ENCODE peak calls at places on chromosomes 3 and 15, in four cellular contexts. E is esophagus squamous epithelium, W is ovary, A is HCT116. L is an unnamed sample. For H3K27me3, the result is how much of the 10 kb centered on the place peaks cover.

GRCh38 chr3:103002447-103002846 is 567.6 kb downstream of the ZPLD1 start:
- DNase-seq in E (no peak), W (no peak), A (no peak), L (no peak)

GRCh38 chr3:53145109-53146077 is 15.2 kb upstream of the RFT1 start:
- DNase-seq in E (no peak), W (no peak), A (no peak), L (no peak)

GRCh38 chr15:74175271-74176191 is 2.0 kb downstream of the ISLR start:
- DNase-seq in E (no peak), W (peak), A (no peak), L (no peak)

GRCh38 chr3:149954812-149955211 is 15.9 kb downstream of the PFN2 start:
- DNase-seq in E (no peak), W (no peak), A (no peak), L (no peak)

GRCh38 chr3:154378311-154378710 is 51.7 kb downstream of the GPR149 start:
- DNase-seq in E (no peak), W (no peak), A (no peak), L (no peak)

GRCh38 chr15:87267798-87268197 is 988.7 kb downstream of the NTRK3 start:
- DNase-seq in E (no peak), W (no peak), A (no peak), L (peak)

GRCh38 chr3:125165189-125165947 is 47.2 kb downstream of the SLC12A8 start:
- DNase-seq in E (no peak), W (no peak), A (no peak), L (no peak)

GRCh38 chr3:119990888-119991287 is 103.4 kb downstream of the GSK3B start:
- DNase-seq in E (no peak), W (no peak), A (no peak), L (no peak)

GRCh38 chr3:110814170-110815007 is 257.2 kb upstream of the NECTIN3 start:
- DNase-seq in E (no peak), W (no peak), A (peak), L (peak)

GRCh38 chr3:128348805-128349531 is 117.7 kb downstream of the DNAJB8 start:
- DNase-seq in E (no peak), W (no peak), A (no peak), L (no peak)

GRCh38 chr3:63990204-63990603 is 33.1 kb downstream of the PSMD6 start:
- DNase-seq in E (no peak), W (no peak), A (no peak), L (no peak)

GRCh38 chr3:148008591-148008990 is 599.4 kb downstream of the ZIC1 start:
- DNase-seq in E (no peak), W (no peak), A (no peak), L (no peak)

GRCh38 chr3:106635271-106635670 is 742.0 kb upstream of the CCDC54 start:
- DNase-seq in E (no peak), W (no peak), A (no peak), L (peak)

GRCh38 chr3:121883507-121883906 is 10.7 kb upstream of the SLC15A2 start:
- DNase-seq in E (no peak), W (no peak), A (peak), L (no peak)
- TF ChIP-seq CTCF in E (peak), W (no peak), A (peak), L (peak)

DNA sequence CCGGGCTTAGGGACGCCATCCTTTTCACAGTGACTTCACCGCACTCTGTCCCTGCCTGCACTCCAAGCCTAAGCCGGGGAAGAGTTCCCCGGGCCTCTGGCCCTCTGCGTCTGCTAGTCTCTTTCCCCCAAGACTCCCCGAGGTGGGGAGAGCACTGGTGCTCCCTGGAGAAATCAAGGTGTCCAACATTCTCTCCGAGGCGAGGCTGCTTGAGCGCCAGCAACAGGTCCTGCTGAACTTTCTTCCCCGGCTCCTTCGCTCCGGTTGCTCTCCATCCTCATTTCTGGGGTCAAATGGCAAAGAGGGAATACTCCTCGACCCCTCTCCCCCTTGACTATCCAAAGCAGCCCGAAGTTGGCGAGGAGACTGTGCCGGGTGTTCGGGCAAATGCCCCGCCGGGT is 28.9 kb downstream of the NR2F2 start:
- DNase-seq in E (no peak), W (no peak), A (no peak), L (no peak)
- H3K4me3 ChIP-seq in E (peak), W (peak), A (no peak), L (no peak)

GRCh38 chr3:24259901-24260512 is 234.6 kb downstream of the THRB start:
- DNase-seq in E (no peak), W (no peak), A (no peak), L (no peak)
- H3K27me3 ChIP-seq in E (under half), W (under half), A (under half), L (under half)

DNA sequence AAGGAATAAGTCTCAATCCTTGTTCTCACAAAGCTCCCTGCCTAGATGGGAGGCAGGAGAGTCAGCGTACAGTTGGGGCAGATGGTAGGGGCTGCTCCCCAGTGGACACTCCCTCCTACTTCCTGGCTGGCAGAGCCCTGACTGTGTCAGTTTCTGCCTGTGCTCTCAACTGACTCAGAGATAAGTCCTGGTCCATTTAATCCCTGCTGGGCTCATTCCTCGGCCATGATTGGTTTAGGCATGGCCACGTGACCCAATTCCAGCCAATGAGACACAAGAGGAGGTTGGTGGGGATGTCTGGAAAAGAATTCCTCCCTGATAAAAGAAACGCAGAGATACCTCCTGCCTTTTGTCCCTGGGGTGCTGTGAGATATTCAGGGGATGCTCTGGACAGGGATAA is 118.1 kb upstream of the SLC6A11 start:
- DNase-seq in E (no peak), W (no peak), A (peak), L (no peak)
- TF ChIP-seq CTCF in E (no peak), W (no peak), A (no peak), L (no peak)

GRCh38 chr3:114878119-114878839 is 268.8 kb downstream of the ZBTB20 start:
- DNase-seq in E (no peak), W (no peak), A (peak), L (no peak)
- H3K4me3 ChIP-seq in E (no peak), W (no peak), A (no peak), L (no peak)

L was measured in BJ.